ENCODE peak calls at places on chromosomes 11 and 22, in six cellular contexts. M is H1, R is K562, Z is HCT116, N is GM12878, G is HepG2. K is an unnamed sample.

GRCh38 chr11:5686426-5686825 is 1.6 kb upstream of the TRIM5 start:
- DNase-seq in M (no peak), R (no peak), Z (no peak), N (no peak), G (no peak), K (no peak)

GRCh38 chr11:32960553-32961164 is 55.0 kb upstream of the DEPDC7 start:
- DNase-seq in M (no peak), R (peak; percentile 55), Z (peak; percentile 28), N (peak; percentile 21), G (peak; percentile 52), K (peak; percentile 30)

GRCh38 chr22:36580371-36580770 is 51.4 kb upstream of the EIF3D start:
- DNase-seq in M (no peak), R (no peak), Z (no peak), N (no peak), G (no peak), K (no peak)

GRCh38 chr11:47552086-47552580 is 799 bp downstream of the CELF1 start:
- DNase-seq in M (peak; percentile 58), R (peak; percentile 46), Z (no peak), N (no peak), G (peak; percentile 12), K (peak; percentile 52)

GRCh38 chr11:122440783-122441701 is 214.5 kb upstream of the UBASH3B start:
- DNase-seq in M (peak; percentile 54), R (no peak), Z (no peak), N (no peak), G (no peak), K (peak; percentile 48)

GRCh38 chr11:126341760-126342161 is 13.7 kb upstream of the ST3GAL4 start:
- DNase-seq in M (no peak), R (peak; percentile 58), Z (no peak), N (no peak), G (no peak), K (no peak)

GRCh38 chr11:47181271-47181670 is 4.6 kb upstream of the ARFGAP2 start:
- DNase-seq in M (no peak), R (no peak), Z (no peak), N (no peak), G (no peak), K (no peak)

GRCh38 chr11:1717745-1718144 is 20.8 kb downstream of the KRTAP5-6 start:
- DNase-seq in M (no peak), R (no peak), Z (no peak), N (no peak), G (no peak), K (no peak)

GRCh38 chr11:57321388-57321995 is 3.3 kb downstream of the TNKS1BP1 start:
- DNase-seq in M (no peak), R (no peak), Z (no peak), N (no peak), G (no peak), K (no peak)

GRCh38 chr11:86245369-86246292 is 1.1 kb downstream of the EED start:
- DNase-seq in M (no peak), R (peak; percentile 40), Z (no peak), N (no peak), G (peak; percentile 23), K (peak; percentile 13)

GRCh38 chr11:13384837-13385417 is 78.1 kb downstream of the BTBD10 start:
- DNase-seq in M (peak; percentile 58), R (peak; percentile 48), Z (peak; percentile 23), N (peak; percentile 3), G (peak; percentile 25), K (peak; percentile 39)

GRCh38 chr11:120108154-120108784 is 29.6 kb downstream of the TRIM29 start:
- DNase-seq in M (peak; percentile 94), R (peak; percentile 67), Z (no peak), N (no peak), G (peak; percentile 14), K (peak; percentile 95)

GRCh38 chr11:61911124-61911700 is 6.2 kb downstream of the RAB3IL1 start:
- DNase-seq in M (no peak), R (no peak), Z (no peak), N (no peak), G (no peak), K (peak; percentile 17)

GRCh38 chr22:46250783-46251125 is 661 bp upstream of the CDPF1 start:
- DNase-seq in M (peak; percentile 67), R (peak; percentile 36), Z (no peak), N (no peak), G (no peak), K (no peak)

GRCh38 chr11:14022821-14023220 is 60.3 kb downstream of the SPON1 start:
- DNase-seq in M (no peak), R (no peak), Z (no peak), N (no peak), G (no peak), K (no peak)

GRCh38 chr22:36461665-36462474 is 19.6 kb downstream of the TXN2 start:
- DNase-seq in M (peak; percentile 61), R (no peak), Z (no peak), N (no peak), G (peak; percentile 63), K (no peak)

GRCh38 chr22:49666146-49666809 is 161.4 kb downstream of the BRD1 start:
- DNase-seq in M (peak; percentile 30), R (no peak), Z (no peak), N (no peak), G (no peak), K (no peak)

GRCh38 chr22:44049369-44050231 is 25.5 kb downstream of the PARVB start:
- DNase-seq in M (no peak), R (no peak), Z (no peak), N (no peak), G (no peak), K (peak; percentile 82)

GRCh38 chr11:133531450-133531849 is 851 bp downstream of the OPCML start:
- DNase-seq in M (no peak), R (no peak), Z (no peak), N (no peak), G (no peak), K (no peak)

GRCh38 chr11:102592634-102593581 is 32.2 kb downstream of the MMP20 start:
- DNase-seq in M (no peak), R (peak; percentile 27), Z (peak; percentile 64), N (no peak), G (peak; percentile 65), K (peak; percentile 12)

GRCh38 chr11:74388678-74389327 is 9.4 kb downstream of the PGM2L1 start:
- DNase-seq in M (peak; percentile 61), R (peak; percentile 72), Z (no peak), N (peak; percentile 8), G (peak; percentile 42), K (peak; percentile 59)

GRCh38 chr22:37930270-37930951 is 23.0 kb downstream of the C22orf23 start:
- DNase-seq in M (no peak), R (no peak), Z (no peak), N (no peak), G (no peak), K (peak; percentile 64)

DNA sequence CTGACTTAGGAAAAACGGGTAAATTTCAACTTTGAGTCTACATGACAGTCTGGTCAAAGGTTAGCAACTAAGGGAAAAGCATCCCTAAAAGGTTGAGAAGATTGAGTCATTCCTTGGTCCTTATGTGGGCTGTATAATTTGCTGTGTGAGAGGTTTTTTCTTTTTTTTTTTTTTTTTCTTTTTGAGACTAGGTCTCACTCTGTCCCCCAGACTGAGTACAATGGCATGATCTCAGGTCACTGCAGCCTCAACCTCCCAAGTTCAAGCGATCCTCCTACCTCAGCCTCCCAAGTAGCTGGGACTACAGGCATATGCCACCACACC is 101.4 kb downstream of the MRTFA start:
- DNase-seq in M (no peak), R (no peak), Z (no peak), N (no peak), G (no peak), K (no peak)
- H3K4me2 ChIP-seq in M (peak overlapping the region; percentile 59), R (no peak overlapping the region), Z (no peak overlapping the region), N (peak overlapping the region; percentile 94), G (no peak overlapping the region), K (no peak overlapping the region)

GRCh38 chr22:42626431-42626830 is 11.7 kb upstream of the POLDIP3 start:
- DNase-seq in M (no peak), R (no peak), Z (no peak), N (no peak), G (no peak), K (no peak)

GRCh38 chr22:42625416-42625815 is 10.7 kb upstream of the POLDIP3 start:
- DNase-seq in M (no peak), R (no peak), Z (no peak), N (no peak), G (no peak), K (no peak)

GRCh38 chr22:42626951-42627625 is 12.4 kb upstream of the POLDIP3 start:
- DNase-seq in M (no peak), R (no peak), Z (no peak), N (no peak), G (no peak), K (no peak)

GRCh38 chr22:42630211-42630610 is 10.2 kb downstream of the ATP5MGL start:
- DNase-seq in M (no peak), R (no peak), Z (no peak), N (no peak), G (no peak), K (no peak)

GRCh38 chr22:42627981-42628380 is 12.4 kb downstream of the ATP5MGL start:
- DNase-seq in M (no peak), R (no peak), Z (no peak), N (no peak), G (no peak), K (no peak)
- TF ChIP-seq POLR2AphosphoS5 in M (no peak), R (no peak), Z (no peak), N (no peak), G (no peak), K (no peak)

GRCh38 chr11:128616158-128616557 is 28.8 kb upstream of the ETS1 start:
- DNase-seq in M (no peak), R (peak; percentile 27), Z (no peak), N (no peak), G (no peak), K (peak; percentile 88)

GRCh38 chr11:128615076-128615475 is 27.7 kb upstream of the ETS1 start:
- DNase-seq in M (no peak), R (no peak), Z (no peak), N (no peak), G (no peak), K (no peak)

GRCh38 chr11:128615612-128616011 is 28.3 kb upstream of the ETS1 start:
- DNase-seq in M (no peak), R (no peak), Z (no peak), N (no peak), G (no peak), K (no peak)

GRCh38 chr11:128610765-128611617 is 23.6 kb upstream of the ETS1 start:
- DNase-seq in M (no peak), R (no peak), Z (no peak), N (peak; percentile 93), G (no peak), K (no peak)

DNA sequence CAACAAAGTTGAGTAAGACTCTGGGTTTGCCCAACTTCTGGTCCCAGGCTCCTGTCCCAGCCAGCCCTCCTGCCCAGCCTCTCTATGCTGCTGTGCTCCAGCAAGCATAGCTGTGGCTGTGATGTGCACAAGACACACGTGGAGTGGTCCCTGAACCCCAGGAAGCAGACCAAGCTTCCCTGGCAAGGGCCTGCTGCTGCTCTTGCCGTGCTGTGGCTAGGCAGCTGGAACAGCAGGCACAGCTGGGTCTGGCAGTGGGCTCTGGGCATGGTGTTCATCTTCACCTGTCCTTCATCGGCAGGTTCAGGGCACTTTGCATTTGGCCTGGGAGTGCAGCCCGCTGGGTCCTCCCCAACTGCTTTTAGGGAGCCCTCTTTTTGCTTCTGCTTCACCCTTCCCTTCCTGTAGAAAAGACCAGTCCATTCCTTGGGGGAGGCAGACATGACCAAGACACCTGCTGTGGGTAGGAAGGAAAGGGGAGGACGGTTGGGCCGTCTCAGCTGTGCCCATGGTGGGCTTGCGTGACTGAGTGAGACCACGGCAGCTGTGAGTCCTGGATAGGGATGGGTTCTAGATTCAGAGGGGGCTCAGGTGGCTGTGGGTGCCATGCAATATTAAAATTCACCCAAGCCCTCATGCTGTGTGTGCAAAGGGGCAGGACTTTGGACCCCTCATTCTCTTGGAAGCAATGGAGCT is 26.1 kb upstream of the ETS1 start:
- DNase-seq in M (no peak), R (no peak), Z (no peak), N (no peak), G (no peak), K (no peak)
- H3K4me2 ChIP-seq in M (no peak overlapping the region), R (no peak overlapping the region), Z (no peak overlapping the region), N (no peak overlapping the region), G (no peak overlapping the region), K (no peak overlapping the region)

GRCh38 chr22:41523464-41524221 is 20.6 kb downstream of the POLR3H start:
- DNase-seq in M (no peak), R (peak; percentile 90), Z (no peak), N (no peak), G (no peak), K (peak; percentile 26)
- TF ChIP-seq POLR2AphosphoS5 in M (no peak), R (peak; percentile 70), Z (no peak), N (no peak), G (no peak), K (no peak)

K was measured in SK-N-SH.